ENCODE peak calls at places on chromosomes 5 and 9, in four cellular contexts. M, L, K and E are unnamed samples.

GRCh38 chr9:35845824-35846771 is 17.1 kb downstream of the TMEM8B start:
- DNase-seq in M (no peak), K (no peak), L (no peak), E (no peak)

GRCh38 chr5:25540628-25541027 is 895.9 kb upstream of the CDH10 start:
- DNase-seq in K (no peak), M (no peak), L (no peak), E (no peak)

GRCh38 chr9:99090366-99091130 is 14.4 kb upstream of the TGFBR1 start:
- DNase-seq in K (no peak), M (no peak), L (no peak), E (no peak)

GRCh38 chr5:131776451-131776850 is 20.4 kb downstream of the FNIP1 start:
- DNase-seq in L (no peak), K (no peak), M (no peak), E (no peak)

GRCh38 chr5:122141751-122142150 is 12.4 kb downstream of the ZNF474 start:
- DNase-seq in L (no peak), K (no peak), M (no peak), E (no peak)

GRCh38 chr5:178399723-178400115 is 167.1 kb upstream of the PHYKPL start:
- DNase-seq in M (no peak), L (no peak), K (no peak), E (no peak)

GRCh38 chr9:114158482-114159130 is 3.3 kb downstream of the COL27A1 start:
- DNase-seq in K (no peak), M (no peak), L (no peak), E (no peak)

GRCh38 chr5:43141211-43141610 is 20.5 kb downstream of the ZNF131 start:
- DNase-seq in M (no peak), L (no peak), K (no peak), E (no peak)

GRCh38 chr9:8338742-8339425 is 539.3 kb upstream of the DMAC1 start:
- DNase-seq in K (no peak), L (no peak), M (no peak), E (no peak)

GRCh38 chr9:108297025-108297424 is 558.8 kb downstream of the ACTL7B start:
- DNase-seq in K (no peak), L (no peak), M (no peak), E (no peak)

GRCh38 chr9:117929873-117930272 is 225.7 kb downstream of the TLR4 start:
- DNase-seq in M (no peak), L (no peak), K (no peak), E (no peak)

GRCh38 chr5:9500244-9500643 is 45.6 kb downstream of the SEMA5A start:
- DNase-seq in K (no peak), M (no peak), L (no peak), E (no peak)

GRCh38 chr9:132412089-132412488 is 2.1 kb downstream of the CFAP77 start:
- DNase-seq in K (peak), M (no peak), L (no peak), E (no peak)

GRCh38 chr9:136086213-136086881 is 8.7 kb downstream of the NACC2 start:
- DNase-seq in M (no peak), K (peak), L (no peak), E (no peak)

GRCh38 chr9:93012998-93013855 is 45.3 kb upstream of the SUSD3 start:
- DNase-seq in L (peak), K (no peak), M (no peak), E (no peak)

GRCh38 chr5:96214442-96215197 is 218.4 kb downstream of the PCSK1 start:
- DNase-seq in K (no peak), M (no peak), L (no peak), E (no peak)

GRCh38 chr5:117504245-117504644 is 929.6 kb upstream of the SEMA6A start:
- DNase-seq in L (no peak), M (no peak), K (no peak), E (no peak)

GRCh38 chr9:113597390-113598241 is 134.1 kb downstream of the RGS3 start:
- DNase-seq in M (no peak), K (no peak), L (no peak), E (no peak)

GRCh38 chr9:113516840-113517577 is 53.5 kb downstream of the RGS3 start:
- DNase-seq in L (peak), K (no peak), M (peak), E (no peak)

GRCh38 chr5:10452768-10453331 is 11.2 kb downstream of the ROPN1L start:
- DNase-seq in M (no peak), K (no peak), L (no peak), E (peak)

GRCh38 chr9:35611230-35611797 is 6.3 kb downstream of the TESK1 start:
- DNase-seq in M (no peak), L (peak), K (peak), E (peak)

GRCh38 chr5:132389453-132390286 is 20.2 kb downstream of the SLC22A5 start:
- DNase-seq in M (no peak), K (no peak), L (no peak), E (peak)

GRCh38 chr5:172085738-172086137 is 79.3 kb upstream of the FBXW11 start:
- DNase-seq in L (no peak), K (no peak), M (no peak), E (no peak)

GRCh38 chr9:17135578-17135904 is 701 bp downstream of the CNTLN start:
- DNase-seq in M (no peak), K (no peak), L (peak), E (no peak)

GRCh38 chr5:112419050-112419595 is at the start of gene EPB41L4A:
- DNase-seq in M (no peak), K (peak), L (no peak), E (no peak)

GRCh38 chr5:43231977-43232376 is 40.0 kb downstream of the NIM1K start:
- DNase-seq in M (no peak), L (no peak), K (no peak), E (no peak)

GRCh38 chr9:129620669-129621295 is at the start of gene C9orf50:
- DNase-seq in M (no peak), K (no peak), L (no peak), E (no peak)

GRCh38 chr9:6576930-6577329 is 68.6 kb downstream of the GLDC start:
- DNase-seq in K (no peak), M (no peak), L (no peak), E (no peak)

GRCh38 chr9:35488019-35488418 is 1.9 kb upstream of the RUSC2 start:
- DNase-seq in M (no peak), L (no peak), K (no peak), E (no peak)

GRCh38 chr5:111301264-111301663 is 77.1 kb downstream of the CAMK4 start:
- DNase-seq in M (no peak), L (no peak), K (no peak), E (no peak)

GRCh38 chr5:133582971-133583370 is 29.4 kb downstream of the FSTL4 start:
- DNase-seq in M (no peak), L (no peak), K (no peak), E (no peak)

GRCh38 chr5:173926359-173926758 is 38.2 kb downstream of the CPEB4 start:
- DNase-seq in L (no peak), K (no peak), M (no peak), E (no peak)